ENCODE peak calls at places on chromosome 15, in six cellular contexts. N is transverse colon, C is BE2C, W is neural progenitor cell, X is mucosa of descending colon, A is breast epithelium. V is an unnamed sample.

GRCh38 chr15:47588968-47589367 is 128.3 kb upstream of the SEMA6D start:
- DNase-seq in N (no peak), C (peak; percentile 24), W (no peak), X (no peak), A (no peak), V (no peak)

GRCh38 chr15:69860316-69860715 is 237.4 kb downstream of the TLE3 start:
- DNase-seq in N (no peak), C (no peak), W (no peak), X (no peak), A (no peak), V (no peak)

GRCh38 chr15:89948796-89949195 is 36.0 kb upstream of the ARPIN start:
- DNase-seq in N (no peak), C (no peak), W (no peak), X (no peak), A (no peak), V (no peak)

GRCh38 chr15:39301589-39301999 is 279.3 kb upstream of the THBS1 start:
- DNase-seq in N (no peak), C (no peak), W (no peak), X (no peak), A (no peak), V (no peak)

GRCh38 chr15:68641376-68641775 is 62.6 kb downstream of the CORO2B start:
- DNase-seq in N (no peak), C (no peak), W (no peak), X (no peak), A (no peak), V (no peak)

GRCh38 chr15:83605595-83605994 is 48.3 kb upstream of the ADAMTSL3 start:
- DNase-seq in N (peak; percentile 10), C (no peak), W (no peak), X (no peak), A (no peak), V (no peak)

GRCh38 chr15:42919794-42920280 is 741 bp downstream of the TTBK2 start:
- DNase-seq in N (peak; percentile 12), C (peak; percentile 16), W (peak; percentile 51), X (peak; percentile 33), A (peak; percentile 23), V (no peak)

GRCh38 chr15:77421370-77421700 is 647 bp downstream of the HMG20A start:
- DNase-seq in N (peak; percentile 24), C (no peak), W (peak; percentile 9), X (no peak), A (no peak), V (no peak)

GRCh38 chr15:100349696-100350433 is 8.1 kb upstream of the ADAMTS17 start:
- DNase-seq in N (peak; percentile 95), C (peak; percentile 90), W (peak; percentile 89), X (peak; percentile 97), A (peak; percentile 93), V (peak; percentile 85)

GRCh38 chr15:48177383-48177874 is 666 bp downstream of the MYEF2 start:
- DNase-seq in N (no peak), C (no peak), W (no peak), X (peak; percentile 2), A (no peak), V (no peak)

GRCh38 chr15:68646751-68647150 is 68.0 kb downstream of the CORO2B start:
- DNase-seq in N (no peak), C (no peak), W (no peak), X (no peak), A (no peak), V (no peak)

GRCh38 chr15:57923311-57923710 is 142.2 kb downstream of the ALDH1A2 start:
- DNase-seq in N (peak; percentile 17), C (no peak), W (no peak), X (peak; percentile 67), A (no peak), V (no peak)

GRCh38 chr15:55230051-55230670 is 33.4 kb upstream of the RSL24D1 start:
- DNase-seq in N (no peak), C (no peak), W (no peak), X (no peak), A (no peak), V (no peak)

GRCh38 chr15:48890375-48890972 is 12.5 kb downstream of the EID1 start:
- DNase-seq in N (no peak), C (no peak), W (no peak), X (no peak), A (no peak), V (no peak)

GRCh38 chr15:89139613-89140499 is 51.6 kb downstream of the ABHD2 start:
- DNase-seq in N (no peak), C (peak; percentile 40), W (peak; percentile 31), X (no peak), A (no peak), V (no peak)

GRCh38 chr15:71437919-71438318 is 322.6 kb downstream of the THSD4 start:
- DNase-seq in N (no peak), C (no peak), W (no peak), X (no peak), A (no peak), V (no peak)

GRCh38 chr15:52440414-52440813 is 88.3 kb downstream of the MYO5A start:
- DNase-seq in N (no peak), C (no peak), W (no peak), X (no peak), A (no peak), V (no peak)

GRCh38 chr15:58077427-58077826 is 11.9 kb upstream of the ALDH1A2 start:
- DNase-seq in N (no peak), C (no peak), W (peak; percentile 37), X (peak; percentile 4), A (no peak), V (no peak)

GRCh38 chr15:58179741-58180381 is 41.7 kb downstream of the AQP9 start:
- DNase-seq in N (no peak), C (no peak), W (no peak), X (no peak), A (no peak), V (no peak)

GRCh38 chr15:58086479-58086878 is 21.0 kb upstream of the ALDH1A2 start:
- DNase-seq in N (no peak), C (no peak), W (no peak), X (no peak), A (no peak), V (no peak)

GRCh38 chr15:85408270-85408746 is 27.9 kb downstream of the AKAP13 start:
- DNase-seq in N (no peak), C (no peak), W (no peak), X (no peak), A (no peak), V (peak; percentile 60)

GRCh38 chr15:78540955-78541743 is 905 bp downstream of the PSMA4 start:
- DNase-seq in N (no peak), C (no peak), W (no peak), X (peak; percentile 6), A (no peak), V (no peak)

GRCh38 chr15:83850015-83850414 is 196.1 kb downstream of the ADAMTSL3 start:
- DNase-seq in N (no peak), C (no peak), W (peak; percentile 17), X (no peak), A (no peak), V (no peak)

GRCh38 chr15:40344631-40345120 is 3.9 kb upstream of the CCDC9B start:
- DNase-seq in N (peak; percentile 85), C (peak; percentile 73), W (peak; percentile 72), X (peak; percentile 78), A (no peak), V (no peak)

GRCh38 chr15:73800662-73801345 is 47.7 kb upstream of the INSYN1 start:
- DNase-seq in N (no peak), C (no peak), W (no peak), X (peak; percentile 11), A (peak; percentile 57), V (no peak)

GRCh38 chr15:80780416-80781221 is 1.4 kb downstream of the CEMIP start:
- DNase-seq in N (peak; percentile 53), C (peak; percentile 24), W (peak; percentile 92), X (peak; percentile 76), A (no peak), V (no peak)

GRCh38 chr15:89171136-89172072 is 50.0 kb downstream of the RLBP1 start:
- DNase-seq in N (peak; percentile 54), C (peak; percentile 63), W (peak; percentile 77), X (peak; percentile 72), A (no peak), V (no peak)

GRCh38 chr15:30023798-30024295 is 58.9 kb upstream of the GOLGA8J start:
- DNase-seq in N (no peak), C (no peak), W (no peak), X (no peak), A (no peak), V (no peak)

GRCh38 chr15:53454535-53454842 is 305.0 kb downstream of the WDR72 start:
- DNase-seq in N (no peak), C (no peak), W (no peak), X (no peak), A (no peak), V (no peak)

DNA sequence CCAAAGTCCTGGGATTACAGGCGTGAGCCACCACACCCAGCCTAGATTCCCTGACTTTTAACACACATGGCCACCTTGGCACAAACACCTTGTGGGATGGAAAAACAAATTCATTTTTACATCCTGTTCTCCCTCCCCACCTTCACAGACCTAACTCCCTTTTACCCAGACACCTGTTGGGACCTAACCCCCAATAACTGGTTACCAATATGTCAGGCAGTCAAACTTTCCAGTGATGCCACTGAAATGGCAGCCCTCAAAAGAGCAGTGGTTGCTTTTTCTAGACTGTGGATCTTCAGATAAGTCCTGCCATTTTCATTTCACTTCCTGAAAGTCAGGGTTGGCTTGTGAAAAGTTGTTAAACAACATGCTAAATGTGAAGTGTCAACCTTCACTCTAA is 34.9 kb downstream of the SIN3A start:
- DNase-seq in N (no peak), C (no peak), W (no peak), X (no peak), A (no peak), V (no peak)
- H3K36me3 ChIP-seq in N (peaks cover 36% of the 10 kb centered on the region), C (peaks cover 23% of the 10 kb centered on the region), W (peaks cover 15% of the 10 kb centered on the region), X (peaks cover 5% of the 10 kb centered on the region), A (peaks cover 5% of the 10 kb centered on the region), V (peaks cover 2% of the 10 kb centered on the region)

DNA sequence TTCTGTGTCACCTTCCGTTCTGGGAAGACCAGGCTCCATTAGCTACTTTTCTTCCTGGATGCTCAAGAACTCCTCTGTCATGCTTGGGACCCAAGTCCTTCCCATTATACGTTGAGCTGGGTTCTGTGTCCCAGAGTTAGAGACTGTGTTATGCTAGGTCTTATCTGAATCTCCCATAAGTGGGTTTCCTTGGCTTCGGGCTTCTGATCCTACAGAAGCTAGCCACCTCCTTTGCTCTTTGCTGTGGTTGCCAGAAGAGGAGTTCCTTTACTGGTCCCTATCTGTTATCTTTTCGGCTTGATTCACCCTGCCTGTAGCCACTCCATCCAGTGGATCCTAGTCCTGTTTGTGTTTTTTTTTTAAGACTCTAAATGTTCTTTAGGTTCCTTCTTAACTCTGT is 38.0 kb downstream of the TYRO3 start:
- DNase-seq in N (no peak), C (no peak), W (no peak), X (no peak), A (no peak), V (no peak)
- TF ChIP-seq CTCF in N (no peak), C (no peak), W (no peak), X (no peak), A (no peak), V (no peak)

GRCh38 chr15:99164119-99164518 is 59.2 kb downstream of the SYNM start:
- DNase-seq in N (no peak), C (no peak), W (no peak), X (no peak), A (no peak), V (no peak)
- H3K36me3 ChIP-seq in N (no peaks in the 10 kb centered on the region), C (no peaks in the 10 kb centered on the region), W (no peaks in the 10 kb centered on the region), X (no peaks in the 10 kb centered on the region), A (no peaks in the 10 kb centered on the region), V (no peaks in the 10 kb centered on the region)

DNA sequence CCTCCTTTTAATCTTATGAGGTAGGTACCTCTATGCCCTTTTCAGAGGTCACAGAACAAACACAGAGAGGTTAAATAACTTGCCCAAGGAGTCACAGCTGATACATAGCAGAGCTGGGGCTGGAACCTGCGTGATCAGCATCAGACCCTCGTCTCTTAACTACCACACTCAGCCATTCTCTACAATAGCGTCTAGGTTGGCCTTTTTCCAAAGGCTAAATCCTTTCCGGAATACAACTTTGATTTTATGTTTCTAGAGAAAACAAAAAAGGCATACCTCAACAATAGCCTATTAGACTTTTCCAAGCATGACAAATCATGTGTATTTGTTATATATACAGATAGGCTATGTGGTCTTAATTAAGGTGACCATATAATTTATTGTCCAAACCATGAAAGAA is 187.2 kb downstream of the RORA start:
- DNase-seq in N (no peak), C (no peak), W (no peak), X (no peak), A (no peak), V (no peak)
- TF ChIP-seq CTCF in N (no peak), C (no peak), W (no peak), X (no peak), A (no peak), V (no peak)